ENCODE peak calls at places on chromosomes 1 and 21, in four cellular contexts. U is mesendoderm, O is right cardiac atrium, Y is fibroblast of lung. F is an unnamed sample.

GRCh38 chr1:192235127-192235526 is 76.9 kb downstream of the RGS18 start:
- DNase-seq in U (no peak), Y (no peak), O (no peak), F (peak; percentile 84)

GRCh38 chr1:65260851-65261473 is 48.4 kb upstream of the DNAJC6 start:
- DNase-seq in U (peak; percentile 81), Y (peak; percentile 29), O (no peak), F (peak; percentile 45)

GRCh38 chr1:154497026-154497806 is 4.8 kb upstream of the TDRD10 start:
- DNase-seq in O (peak; percentile 82), U (peak; percentile 41), Y (no peak), F (no peak)

GRCh38 chr1:206690516-206690915 is 5.8 kb downstream of the MAPKAPK2 start:
- DNase-seq in Y (no peak), O (peak; percentile 79), U (no peak), F (no peak)

GRCh38 chr1:240705584-240705983 is 93.6 kb upstream of the GREM2 start:
- DNase-seq in O (no peak), U (no peak), Y (peak; percentile 40), F (no peak)

GRCh38 chr1:64844609-64845008 is 99.7 kb downstream of the RAVER2 start:
- DNase-seq in U (no peak), O (no peak), Y (no peak), F (no peak)

GRCh38 chr1:1213153-1213918 is 617 bp downstream of the TNFRSF4 start:
- DNase-seq in O (peak; percentile 55), U (no peak), Y (no peak), F (no peak)

GRCh38 chr1:7962011-7962335 is 462 bp downstream of the PARK7 start:
- DNase-seq in U (no peak), O (no peak), Y (no peak), F (peak; percentile 41)

GRCh38 chr1:215517441-215517891 is 49.6 kb upstream of the KCTD3 start:
- DNase-seq in U (peak; percentile 54), Y (peak; percentile 86), O (no peak), F (peak; percentile 14)

GRCh38 chr21:17501107-17502006 is 11.5 kb upstream of the CXADR start:
- DNase-seq in Y (no peak), O (no peak), U (no peak), F (no peak)

GRCh38 chr1:94329986-94330385 is 88.2 kb upstream of the ABCD3 start:
- DNase-seq in U (peak; percentile 77), O (no peak), Y (peak; percentile 62), F (peak; percentile 61)

GRCh38 chr1:209434066-209434465 is 149.4 kb upstream of the CAMK1G start:
- DNase-seq in Y (no peak), U (peak; percentile 37), O (no peak), F (no peak)

GRCh38 chr1:187009320-187009719 is 180.6 kb downstream of the PLA2G4A start:
- DNase-seq in U (no peak), Y (no peak), O (no peak), F (no peak)

GRCh38 chr21:36052860-36053766 is 7.2 kb downstream of the SETD4 start:
- DNase-seq in U (no peak), Y (no peak), O (no peak), F (no peak)

GRCh38 chr21:36028127-36029069 is 31.9 kb downstream of the SETD4 start:
- DNase-seq in O (peak; percentile 83), U (peak; percentile 81), Y (peak; percentile 76), F (peak; percentile 77)

GRCh38 chr1:155208656-155209372 is at the start of gene MTX1:
- DNase-seq in Y (peak; percentile 85), U (peak; percentile 96), O (peak; percentile 98), F (peak; percentile 87)

GRCh38 chr1:68594851-68595250 is 98.0 kb upstream of the DEPDC1 start:
- DNase-seq in O (no peak), U (no peak), Y (peak; percentile 38), F (no peak)

GRCh38 chr1:182996816-182997215 is 26.4 kb upstream of the LAMC1 start:
- DNase-seq in U (no peak), Y (no peak), O (no peak), F (no peak)

GRCh38 chr1:161052899-161053298 is 7.1 kb upstream of the USF1 start:
- DNase-seq in U (no peak), Y (no peak), O (no peak), F (no peak)

GRCh38 chr1:160953030-160953429 is 1.6 kb downstream of the ITLN2 start:
- DNase-seq in U (no peak), O (peak; percentile 86), Y (no peak), F (no peak)

GRCh38 chr1:18673976-18674375 is 43.3 kb downstream of the PAX7 start:
- DNase-seq in Y (no peak), O (no peak), U (no peak), F (no peak)

GRCh38 chr1:218513248-218513647 is 168.1 kb downstream of the TGFB2 start:
- DNase-seq in Y (no peak), O (no peak), U (no peak), F (no peak)

GRCh38 chr21:15742052-15742451 is 12.3 kb downstream of the USP25 start:
- DNase-seq in U (no peak), Y (no peak), O (no peak), F (no peak)

GRCh38 chr1:245045087-245045881 is 109.5 kb upstream of the KIF26B start:
- DNase-seq in U (peak; percentile 35), O (no peak), Y (peak; percentile 21), F (no peak)

GRCh38 chr21:37230632-37231246 is 36.4 kb downstream of the VPS26C start:
- DNase-seq in O (no peak), Y (no peak), U (no peak), F (no peak)

GRCh38 chr1:117375327-117375726 is 8.1 kb downstream of the MAN1A2 start:
- DNase-seq in Y (no peak), O (no peak), U (no peak), F (no peak)

GRCh38 chr1:51234721-51235425 is 1.2 kb upstream of the RNF11 start:
- DNase-seq in Y (no peak), O (peak; percentile 84), U (peak; percentile 20), F (peak; percentile 78)

GRCh38 chr21:28336299-28336698 is 656.4 kb downstream of the LTN1 start:
- DNase-seq in U (peak; percentile 59), O (no peak), Y (peak; percentile 93), F (peak; percentile 47)

GRCh38 chr1:175155936-175156335 is 36.6 kb downstream of the KIAA0040 start:
- DNase-seq in U (no peak), O (peak; percentile 58), Y (no peak), F (no peak)

GRCh38 chr21:45356653-45357435 is 48.1 kb upstream of the COL18A1 start:
- DNase-seq in O (peak; percentile 64), U (peak; percentile 74), Y (no peak), F (no peak)

GRCh38 chr21:37206531-37206930 is 60.6 kb downstream of the VPS26C start:
- DNase-seq in U (no peak), O (no peak), Y (no peak), F (no peak)

GRCh38 chr1:202129453-202130274 is 6.9 kb downstream of the GPR37L1 start:
- DNase-seq in Y (no peak), U (no peak), O (no peak), F (no peak)
- H3K27ac ChIP-seq in Y (no peak overlapping the region), U (no peak overlapping the region), O (no peak overlapping the region), F (no peak overlapping the region)

GRCh38 chr1:226688852-226689251 is 50.2 kb downstream of the ITPKB start:
- DNase-seq in Y (no peak), O (no peak), U (no peak), F (no peak)

GRCh38 chr1:226692067-226692792 is 46.9 kb downstream of the ITPKB start:
- DNase-seq in U (no peak), Y (no peak), O (no peak), F (no peak)

GRCh38 chr1:226690460-226690982 is 48.6 kb downstream of the ITPKB start:
- DNase-seq in O (no peak), Y (no peak), U (no peak), F (no peak)

GRCh38 chr1:226692868-226693267 is 46.2 kb downstream of the ITPKB start:
- DNase-seq in U (no peak), Y (no peak), O (no peak), F (no peak)

DNA sequence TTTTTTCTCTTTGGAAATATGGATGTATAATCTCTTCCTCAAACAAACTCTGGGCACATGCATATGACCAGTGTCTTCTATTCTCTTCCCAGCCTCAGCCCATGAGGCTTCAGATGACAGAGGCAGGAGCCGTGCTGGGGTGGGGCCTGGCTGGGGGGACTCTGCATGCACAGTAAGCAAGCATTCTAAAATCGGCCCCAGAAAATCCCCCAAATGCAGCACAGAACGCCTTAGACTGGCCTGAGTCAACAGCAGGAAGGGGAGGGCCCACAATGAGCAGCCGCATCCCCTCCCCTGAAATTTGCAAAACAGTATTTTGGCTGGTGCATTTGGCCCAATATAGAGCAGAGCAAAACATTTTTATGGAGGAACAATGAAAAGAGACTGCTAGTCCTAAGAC is 47.8 kb downstream of the ITPKB start:
- DNase-seq in Y (no peak), U (no peak), O (no peak), F (no peak)
- H3K27ac ChIP-seq in Y (no peak overlapping the region), U (no peak overlapping the region), O (peak overlapping the region; percentile 61), F (no peak overlapping the region)

GRCh38 chr1:205285391-205286101 is 36.0 kb downstream of the NUAK2 start:
- DNase-seq in O (no peak), U (no peak), Y (peak; percentile 55), F (no peak)
- H3K27ac ChIP-seq in O (peak overlapping the region; percentile 53), U (peak overlapping the region; percentile 81), Y (peak overlapping the region; percentile 66), F (no peak overlapping the region)

DNA sequence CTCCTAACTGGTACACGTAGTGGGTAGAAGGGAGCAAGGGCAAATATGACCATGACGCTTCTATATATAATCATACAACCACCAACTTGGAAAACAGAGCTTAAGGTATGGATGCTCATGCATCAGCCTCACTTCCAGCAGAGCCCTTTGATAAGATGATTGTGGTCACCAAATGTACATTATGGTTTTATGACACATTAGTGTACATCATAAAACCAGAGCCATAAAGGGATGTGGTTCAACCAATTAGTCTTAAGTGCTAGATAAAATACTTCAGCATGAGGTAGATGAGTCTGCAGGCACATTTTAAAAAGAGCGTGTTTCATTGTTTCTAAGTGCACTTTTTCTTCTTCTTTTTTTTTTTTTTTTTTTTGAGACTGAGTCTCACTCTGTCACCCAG is 43.7 kb downstream of the NIBAN1 start:
- DNase-seq in Y (no peak), O (no peak), U (no peak), F (no peak)
- H3K27ac ChIP-seq in Y (no peak overlapping the region), O (no peak overlapping the region), U (no peak overlapping the region), F (no peak overlapping the region)

DNA sequence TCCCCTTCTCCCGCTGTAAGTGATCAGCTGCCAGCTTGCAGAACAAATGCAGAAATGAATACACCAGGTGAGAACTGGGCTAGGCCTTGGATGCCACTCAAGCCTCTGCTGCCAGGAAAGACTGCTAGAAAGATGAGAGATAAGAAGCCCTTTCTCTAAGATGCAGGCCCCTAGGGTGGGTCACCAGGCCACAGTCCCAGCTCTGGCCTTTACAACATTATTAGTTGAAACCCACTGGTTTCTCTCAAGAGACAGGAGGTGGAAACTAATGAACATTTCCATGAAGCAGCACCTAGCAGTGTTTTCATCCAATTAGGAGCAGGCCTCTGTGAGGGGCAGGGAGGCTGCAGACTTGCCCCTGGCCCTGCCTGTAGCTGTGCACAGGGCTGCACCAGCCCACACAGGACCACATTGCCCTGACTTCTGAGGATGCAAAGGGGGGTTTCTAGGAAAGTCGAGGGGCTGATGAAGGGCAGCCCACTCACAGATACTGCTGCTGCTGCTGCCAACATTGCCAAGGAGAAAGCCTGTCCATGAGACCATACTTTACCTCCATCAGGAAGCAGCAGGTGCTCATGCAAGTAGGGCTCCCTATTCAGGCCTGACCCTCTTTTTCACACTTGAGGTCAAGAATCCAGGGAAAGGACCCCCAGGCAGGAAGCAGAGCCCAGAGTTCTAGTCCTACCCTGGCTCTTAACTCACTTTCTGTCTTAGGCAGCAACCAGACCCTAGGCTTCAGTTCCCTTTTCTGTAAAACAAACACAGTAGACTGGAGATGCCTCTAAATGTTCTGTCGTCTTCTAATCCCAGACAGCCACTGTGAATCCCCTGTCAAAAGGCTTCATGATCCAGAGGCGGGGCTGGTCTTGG is 120.5 kb downstream of the GLIS1 start:
- DNase-seq in Y (no peak), O (no peak), U (no peak), F (no peak)
- H3K27ac ChIP-seq in Y (no peak overlapping the region), O (no peak overlapping the region), U (no peak overlapping the region), F (no peak overlapping the region)